ENCODE peak calls at places on chromosome 9, in eight cellular contexts. S is tibial nerve; I is esophagus muscularis mucosa; Z is upper lobe of right lung; L is endothelial cell; Y is CD4-positive, alpha-beta T cell; F is GM20000; G is HFFc6. P is an unnamed sample.

GRCh38 chr9:104279535-104280215 is 185.6 kb downstream of the SMC2 start:
- DNase-seq in S (no peak), I (no peak), Z (no peak), L (no peak), Y (no peak), F (no peak), G (peak), P (no peak)

GRCh38 chr9:79764377-79764776 is 192.6 kb downstream of the TLE4 start:
- DNase-seq in S (peak), I (no peak), Z (no peak), L (no peak), Y (no peak), F (no peak), G (peak), P (no peak)

GRCh38 chr9:14992025-14992424 is 81.8 kb upstream of the FREM1 start:
- DNase-seq in S (no peak), I (no peak), Z (no peak), L (no peak), Y (no peak), F (no peak), G (no peak), P (no peak)

GRCh38 chr9:16899611-16900010 is 29.1 kb upstream of the BNC2 start:
- DNase-seq in S (no peak), I (no peak), Z (no peak), L (no peak), Y (no peak), F (no peak), G (peak), P (no peak)

GRCh38 chr9:125468646-125469045 is 207.0 kb downstream of the GAPVD1 start:
- DNase-seq in S (no peak), I (no peak), Z (no peak), L (no peak), Y (no peak), F (no peak), G (no peak), P (no peak)

GRCh38 chr9:76580188-76580587 is 121.2 kb downstream of the GCNT1 start:
- DNase-seq in S (no peak), I (no peak), Z (no peak), L (no peak), Y (no peak), F (no peak), G (no peak), P (no peak)

GRCh38 chr9:72954431-72955420 is 1.9 kb upstream of the ALDH1A1 start:
- DNase-seq in S (peak), I (no peak), Z (no peak), L (no peak), Y (no peak), F (no peak), G (no peak), P (no peak)

GRCh38 chr9:13750061-13750460 is 470.6 kb upstream of the MPDZ start:
- DNase-seq in S (no peak), I (no peak), Z (no peak), L (no peak), Y (no peak), F (no peak), G (peak), P (no peak)

GRCh38 chr9:75149841-75150241 is 61.5 kb downstream of the OSTF1 start:
- DNase-seq in S (no peak), I (no peak), Z (no peak), L (no peak), Y (no peak), F (no peak), G (no peak), P (no peak)

GRCh38 chr9:76987594-76988200 is 31.8 kb upstream of the FOXB2 start:
- DNase-seq in S (no peak), I (no peak), Z (no peak), L (peak), Y (no peak), F (peak), G (peak), P (peak)

GRCh38 chr9:89766981-89767380 is 162.2 kb downstream of the GADD45G start:
- DNase-seq in S (no peak), I (no peak), Z (no peak), L (no peak), Y (no peak), F (no peak), G (no peak), P (no peak)

GRCh38 chr9:89021154-89021803 is 30.0 kb downstream of the S1PR3 start:
- DNase-seq in S (peak), I (peak), Z (no peak), L (no peak), Y (no peak), F (no peak), G (peak), P (no peak)

GRCh38 chr9:135414293-135414692 is 65.3 kb upstream of the PPP1R26 start:
- DNase-seq in S (no peak), I (no peak), Z (no peak), L (no peak), Y (no peak), F (no peak), G (no peak), P (no peak)

GRCh38 chr9:131641618-131642495 is 96.5 kb downstream of the PRRT1B start:
- DNase-seq in S (no peak), I (no peak), Z (no peak), L (no peak), Y (no peak), F (no peak), G (peak), P (no peak)

GRCh38 chr9:14780251-14780650 is 57.7 kb upstream of the CER1 start:
- DNase-seq in S (no peak), I (no peak), Z (no peak), L (no peak), Y (no peak), F (no peak), G (no peak), P (no peak)

GRCh38 chr9:122402403-122403268 is 31.8 kb downstream of the PTGS1 start:
- DNase-seq in S (no peak), I (peak), Z (no peak), L (no peak), Y (no peak), F (peak), G (peak), P (peak)

GRCh38 chr9:98438701-98439100 is 183.3 kb upstream of the TBC1D2 start:
- DNase-seq in S (no peak), I (no peak), Z (no peak), L (no peak), Y (no peak), F (no peak), G (peak), P (no peak)

GRCh38 chr9:129014124-129014523 is 14.0 kb downstream of the SH3GLB2 start:
- DNase-seq in S (no peak), I (no peak), Z (peak), L (no peak), Y (no peak), F (no peak), G (no peak), P (no peak)

GRCh38 chr9:122261469-122261881 is 3.2 kb downstream of the RBM18 start:
- DNase-seq in S (peak), I (no peak), Z (peak), L (no peak), Y (no peak), F (no peak), G (peak), P (no peak)

GRCh38 chr9:89489548-89490527 is 8.1 kb downstream of the SEMA4D start:
- DNase-seq in S (no peak), I (no peak), Z (no peak), L (no peak), Y (no peak), F (no peak), G (no peak), P (no peak)

GRCh38 chr9:13215791-13216554 is 63.5 kb downstream of the MPDZ start:
- DNase-seq in S (no peak), I (no peak), Z (no peak), L (no peak), Y (no peak), F (no peak), G (no peak), P (no peak)

GRCh38 chr9:69140123-69140741 is 33.8 kb upstream of the TJP2 start:
- DNase-seq in S (no peak), I (peak), Z (no peak), L (peak), Y (no peak), F (no peak), G (no peak), P (no peak)

GRCh38 chr9:11676821-11677220 is 1016.4 kb upstream of the TYRP1 start:
- DNase-seq in S (no peak), I (no peak), Z (no peak), L (no peak), Y (no peak), F (no peak), G (no peak), P (no peak)

GRCh38 chr9:36934478-36935065 is 99.5 kb downstream of the PAX5 start:
- DNase-seq in S (no peak), I (no peak), Z (no peak), L (no peak), Y (no peak), F (no peak), G (no peak), P (no peak)

GRCh38 chr9:23683476-23684095 is 142.5 kb downstream of the ELAVL2 start:
- DNase-seq in S (no peak), I (no peak), Z (no peak), L (no peak), Y (no peak), F (no peak), G (no peak), P (no peak)

GRCh38 chr9:116494815-116495634 is 192.1 kb upstream of the TRIM32 start:
- DNase-seq in S (no peak), I (no peak), Z (no peak), L (peak), Y (no peak), F (peak), G (no peak), P (peak)

GRCh38 chr9:106420511-106420944 is 442.4 kb upstream of the ZNF462 start:
- DNase-seq in S (no peak), I (no peak), Z (no peak), L (no peak), Y (no peak), F (peak), G (no peak), P (peak)

GRCh38 chr9:93053781-93054331 is 4.6 kb upstream of the SUSD3 start:
- DNase-seq in S (no peak), I (no peak), Z (no peak), L (no peak), Y (no peak), F (no peak), G (no peak), P (no peak)

GRCh38 chr9:135769489-135770202 is 67.7 kb downstream of the KCNT1 start:
- DNase-seq in S (no peak), I (no peak), Z (no peak), L (no peak), Y (no peak), F (no peak), G (no peak), P (no peak)

GRCh38 chr9:103658156-103658555 is 436.0 kb upstream of the SMC2 start:
- DNase-seq in S (no peak), I (no peak), Z (no peak), L (no peak), Y (no peak), F (no peak), G (no peak), P (no peak)

GRCh38 chr9:105187781-105188180 is 56.7 kb upstream of the SLC44A1 start:
- DNase-seq in S (no peak), I (no peak), Z (no peak), L (no peak), Y (no peak), F (no peak), G (peak), P (no peak)

GRCh38 chr9:21481470-21482057 is 549 bp downstream of the IFNE start:
- DNase-seq in S (no peak), I (no peak), Z (no peak), L (no peak), Y (no peak), F (no peak), G (no peak), P (no peak)

GRCh38 chr9:21482213-21482612 is at the start of gene IFNE:
- DNase-seq in S (no peak), I (no peak), Z (no peak), L (no peak), Y (no peak), F (no peak), G (no peak), P (no peak)

GRCh38 chr9:21473236-21473635 is 8.9 kb downstream of the IFNE start:
- DNase-seq in S (no peak), I (no peak), Z (no peak), L (no peak), Y (no peak), F (no peak), G (peak), P (no peak)

GRCh38 chr9:21477466-21477865 is 4.6 kb downstream of the IFNE start:
- DNase-seq in S (no peak), I (no peak), Z (no peak), L (no peak), Y (no peak), F (no peak), G (no peak), P (no peak)

DNA sequence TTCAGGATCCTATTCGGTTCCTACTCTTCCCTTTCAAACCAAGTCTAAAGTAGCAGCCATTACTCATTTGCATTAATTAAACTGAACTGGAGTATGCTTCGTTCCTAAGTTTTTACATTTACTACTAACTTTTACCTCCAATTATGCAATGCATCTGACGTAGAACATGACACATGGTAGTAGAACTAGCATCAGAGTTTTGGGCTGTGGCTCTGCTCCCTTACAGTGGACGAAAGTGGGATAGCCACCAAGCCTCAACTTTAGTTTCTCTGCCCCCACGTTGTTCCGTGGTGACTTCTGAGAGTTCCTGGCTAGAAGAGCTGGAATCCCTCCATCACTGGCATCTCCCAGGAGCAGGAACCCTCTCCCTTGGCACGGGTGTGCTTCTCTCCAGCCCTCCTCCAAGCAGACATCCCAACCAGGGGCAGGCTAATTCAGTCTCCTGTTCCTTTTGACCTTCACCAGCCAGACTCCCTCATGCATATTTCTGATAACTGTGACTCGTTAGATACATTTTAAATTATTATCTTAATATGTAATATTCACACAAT is 2.9 kb downstream of the IFNE start:
- DNase-seq in S (no peak), I (no peak), Z (no peak), L (no peak), Y (no peak), F (no peak), G (no peak), P (no peak)
- TF ChIP-seq CTCF in S (no peak), I (no peak), Z (no peak), L (no peak), Y (no peak), F (no peak), G (no peak), P (no peak)

GRCh38 chr9:20276762-20277161 is 345.5 kb downstream of the MLLT3 start:
- DNase-seq in S (no peak), I (no peak), Z (no peak), L (no peak), Y (no peak), F (no peak), G (no peak), P (no peak)

GRCh38 chr9:20284601-20285289 is 337.6 kb downstream of the MLLT3 start:
- DNase-seq in S (no peak), I (no peak), Z (no peak), L (no peak), Y (no peak), F (no peak), G (no peak), P (no peak)

GRCh38 chr9:20286154-20286553 is 336.1 kb downstream of the MLLT3 start:
- DNase-seq in S (no peak), I (no peak), Z (no peak), L (no peak), Y (no peak), F (no peak), G (no peak), P (no peak)

GRCh38 chr9:20280330-20280729 is 342.0 kb downstream of the MLLT3 start:
- DNase-seq in S (no peak), I (no peak), Z (no peak), L (no peak), Y (no peak), F (no peak), G (no peak), P (no peak)
- TF ChIP-seq CTCF in S (no peak), I (no peak), Z (no peak), L (no peak), Y (no peak), F (no peak), G (no peak), P (no peak)

GRCh38 chr9:3058409-3058808 is 214.5 kb upstream of the PUM3 start:
- DNase-seq in S (no peak), I (no peak), Z (no peak), L (no peak), Y (no peak), F (no peak), G (no peak), P (no peak)

GRCh38 chr9:3059781-3060468 is 216.0 kb upstream of the PUM3 start:
- DNase-seq in S (no peak), I (no peak), Z (no peak), L (no peak), Y (no peak), F (no peak), G (no peak), P (no peak)

DNA sequence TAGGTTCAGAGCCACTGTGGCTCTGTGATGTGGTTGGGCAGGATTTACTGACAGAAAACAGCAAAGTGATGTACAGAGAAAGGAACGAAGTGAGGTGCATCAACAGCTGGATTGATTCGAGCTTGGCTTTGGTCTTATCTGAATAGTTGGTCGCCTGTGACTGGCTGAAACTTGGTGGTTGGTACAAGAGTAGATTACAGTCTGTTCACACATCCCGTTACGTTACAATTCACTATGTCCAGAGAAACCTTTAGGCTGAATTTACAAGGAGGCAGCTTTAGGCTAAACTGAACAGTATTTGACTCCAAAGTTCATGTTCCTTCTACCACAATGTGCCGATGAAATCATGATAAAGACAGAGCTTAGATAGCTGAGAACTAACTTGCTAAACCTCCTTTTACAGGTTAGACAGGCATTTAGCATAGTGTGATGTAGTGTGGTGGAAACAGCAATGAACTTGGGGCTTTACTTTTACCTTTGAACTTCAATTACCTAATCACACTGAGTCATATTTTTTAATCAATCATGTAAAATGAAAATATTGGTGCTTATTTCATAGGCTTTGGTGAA is 210.2 kb upstream of the PUM3 start:
- DNase-seq in S (no peak), I (no peak), Z (no peak), L (no peak), Y (no peak), F (no peak), G (no peak), P (no peak)
- TF ChIP-seq CTCF in S (no peak), I (no peak), Z (no peak), L (no peak), Y (no peak), F (no peak), G (no peak), P (no peak)

GRCh38 chr9:95877984-95878383 is 2.5 kb downstream of the ERCC6L2 start:
- DNase-seq in S (no peak), I (no peak), Z (no peak), L (no peak), Y (no peak), F (no peak), G (no peak), P (no peak)
- TF ChIP-seq CTCF in S (no peak), I (no peak), Z (no peak), L (no peak), Y (no peak), F (no peak), G (no peak), P (no peak)

GRCh38 chr9:137176302-137177182 is 4.7 kb upstream of the TMEM210 start:
- DNase-seq in S (no peak), I (no peak), Z (no peak), L (peak), Y (no peak), F (peak), G (no peak), P (no peak)

GRCh38 chr9:137173795-137174664 is 2.2 kb upstream of the TMEM210 start:
- DNase-seq in S (no peak), I (no peak), Z (no peak), L (no peak), Y (no peak), F (no peak), G (no peak), P (no peak)

GRCh38 chr9:137172907-137173794 is 1.3 kb upstream of the TMEM210 start:
- DNase-seq in S (no peak), I (no peak), Z (no peak), L (no peak), Y (no peak), F (peak), G (no peak), P (no peak)

GRCh38 chr9:137174722-137175293 is 3.0 kb upstream of the TMEM210 start:
- DNase-seq in S (no peak), I (no peak), Z (no peak), L (no peak), Y (no peak), F (peak), G (no peak), P (peak)

GRCh38 chr9:137175345-137175961 is 3.6 kb upstream of the TMEM210 start:
- DNase-seq in S (no peak), I (no peak), Z (no peak), L (no peak), Y (no peak), F (peak), G (no peak), P (no peak)
- TF ChIP-seq CTCF in S (no peak), I (no peak), Z (no peak), L (no peak), Y (peak), F (no peak), G (peak), P (peak)

GRCh38 chr9:35566417-35566816 is 38.6 kb upstream of the TESK1 start:
- DNase-seq in S (no peak), I (no peak), Z (no peak), L (no peak), Y (no peak), F (no peak), G (peak), P (no peak)

GRCh38 chr9:35569206-35569605 is 35.9 kb upstream of the TESK1 start:
- DNase-seq in S (no peak), I (no peak), Z (no peak), L (no peak), Y (no peak), F (peak), G (no peak), P (no peak)

GRCh38 chr9:35570709-35571108 is 34.4 kb upstream of the TESK1 start:
- DNase-seq in S (no peak), I (no peak), Z (no peak), L (no peak), Y (no peak), F (no peak), G (no peak), P (peak)

GRCh38 chr9:35571113-35571512 is 33.9 kb upstream of the TESK1 start:
- DNase-seq in S (no peak), I (no peak), Z (no peak), L (no peak), Y (no peak), F (no peak), G (no peak), P (no peak)

DNA sequence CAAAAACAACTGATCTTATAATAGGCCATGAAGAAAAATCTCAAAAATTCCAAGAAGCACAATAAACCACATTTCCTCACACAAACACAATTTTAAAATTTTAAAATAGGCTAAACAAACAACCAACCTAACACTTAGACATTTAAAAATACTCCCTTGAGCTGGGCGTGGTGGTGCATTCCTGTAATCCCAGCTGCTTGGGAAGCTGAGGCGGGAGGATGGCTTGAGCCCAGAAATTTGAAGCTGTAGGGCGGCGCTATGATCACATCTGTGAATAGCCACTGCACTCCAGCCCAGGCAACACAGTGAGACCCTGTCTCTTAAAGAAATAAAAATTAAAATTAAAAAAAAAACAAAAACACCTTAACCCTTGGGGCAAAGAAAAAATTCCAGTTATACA is 36.9 kb upstream of the TESK1 start:
- DNase-seq in S (no peak), I (no peak), Z (no peak), L (no peak), Y (no peak), F (no peak), G (no peak), P (no peak)
- TF ChIP-seq CTCF in S (no peak), I (no peak), Z (no peak), L (no peak), Y (no peak), F (no peak), G (peak), P (no peak)

GRCh38 chr9:134135343-134136116 is at the start of gene WDR5:
- DNase-seq in S (peak), I (peak), Z (peak), L (peak), Y (peak), F (peak), G (peak), P (peak)
- TF ChIP-seq CTCF in S (no peak), I (peak), Z (peak), L (no peak), Y (no peak), F (peak), G (peak), P (no peak)

GRCh38 chr9:4640027-4640426 is 22.1 kb upstream of the PLPP6 start:
- DNase-seq in S (no peak), I (no peak), Z (no peak), L (peak), Y (peak), F (peak), G (no peak), P (peak)
- TF ChIP-seq CTCF in S (peak), I (peak), Z (peak), L (peak), Y (peak), F (no peak), G (peak), P (peak)